ENCODE peak calls at places on chromosome 2, in six cellular contexts. D, U, R, Y, N and Z are unnamed samples. For H3K4me1, the result is how much of the 10 kb centered on the place peaks cover.

GRCh38 chr2:119449526-119449925 is 17.9 kb downstream of the TMEM37 start:
- DNase-seq in R (no peak), D (peak), N (no peak), U (no peak), Y (no peak), Z (no peak)

GRCh38 chr2:27442981-27443323 is 771 bp downstream of the KRTCAP3 start:
- DNase-seq in N (no peak), U (no peak), Y (no peak), R (no peak), D (no peak), Z (no peak)

GRCh38 chr2:184322615-184323014 is 275.7 kb upstream of the ZNF804A start:
- DNase-seq in R (no peak), N (no peak), D (no peak), Y (no peak), U (no peak), Z (no peak)

GRCh38 chr2:126953483-126953882 is 54.8 kb downstream of the TEX51 start:
- DNase-seq in D (no peak), Y (no peak), U (no peak), N (no peak), R (no peak), Z (no peak)

GRCh38 chr2:96763511-96764252 is 3.0 kb downstream of the CNNM4 start:
- DNase-seq in D (no peak), R (no peak), U (no peak), Y (peak), N (no peak), Z (no peak)

GRCh38 chr2:241817126-241817820 is 8.3 kb downstream of the NEU4 start:
- DNase-seq in R (no peak), D (no peak), Y (no peak), U (peak), N (no peak), Z (peak)

GRCh38 chr2:182818541-182819308 is 47.7 kb downstream of the FRZB start:
- DNase-seq in Y (no peak), N (no peak), D (no peak), R (no peak), U (no peak), Z (no peak)

GRCh38 chr2:170313636-170314348 is 135.8 kb downstream of the MYO3B start:
- DNase-seq in D (no peak), U (no peak), Y (no peak), R (peak), N (no peak), Z (no peak)

GRCh38 chr2:79585701-79586428 is 73.0 kb downstream of the CTNNA2 start:
- DNase-seq in N (no peak), Y (no peak), U (no peak), R (peak), D (no peak), Z (no peak)

GRCh38 chr2:234286118-234286598 is 210.7 kb downstream of the ARL4C start:
- DNase-seq in R (peak), U (no peak), D (no peak), Y (no peak), N (no peak), Z (no peak)

GRCh38 chr2:181742908-181743722 is 62.8 kb upstream of the NEUROD1 start:
- DNase-seq in Y (peak), N (no peak), R (peak), U (no peak), D (no peak), Z (no peak)

GRCh38 chr2:241858206-241859016 is at the start of gene PDCD1:
- DNase-seq in Y (no peak), D (peak), N (peak), R (no peak), U (peak), Z (peak)

GRCh38 chr2:95272781-95273180 is 1.5 kb upstream of the PROM2 start:
- DNase-seq in Y (no peak), R (no peak), D (peak), N (no peak), U (no peak), Z (no peak)

GRCh38 chr2:23385748-23386421 is 906 bp downstream of the KLHL29 start:
- DNase-seq in N (peak), R (no peak), D (no peak), Y (peak), U (no peak), Z (peak)

GRCh38 chr2:100674671-100675070 is 111.9 kb downstream of the PDCL3 start:
- DNase-seq in N (no peak), D (no peak), R (no peak), Y (no peak), U (no peak), Z (no peak)

GRCh38 chr2:191204443-191204842 is 40.8 kb upstream of the MYO1B start:
- DNase-seq in Y (no peak), N (no peak), D (no peak), R (no peak), U (no peak), Z (no peak)

GRCh38 chr2:74887445-74887951 is 53.6 kb downstream of the HK2 start:
- DNase-seq in D (no peak), Y (peak), R (peak), U (no peak), N (no peak), Z (no peak)

GRCh38 chr2:15927546-15928218 is 12.7 kb upstream of the MYCN start:
- DNase-seq in D (no peak), R (no peak), Y (peak), U (no peak), N (no peak), Z (no peak)

GRCh38 chr2:99765919-99766318 is 276.1 kb upstream of the REV1 start:
- DNase-seq in Y (no peak), R (no peak), U (no peak), N (no peak), D (no peak), Z (no peak)

GRCh38 chr2:168030862-168031624 is 216.4 kb downstream of the STK39 start:
- DNase-seq in R (peak), D (no peak), U (no peak), Y (no peak), N (no peak), Z (no peak)

GRCh38 chr2:169933124-169933711 is 106.0 kb downstream of the UBR3 start:
- DNase-seq in D (no peak), U (no peak), R (peak), Y (peak), N (no peak), Z (no peak)

GRCh38 chr2:44560352-44560751 is 198.6 kb downstream of the CAMKMT start:
- DNase-seq in D (no peak), U (no peak), N (no peak), Y (peak), R (no peak), Z (peak)

GRCh38 chr2:23065210-23065609 is 319.8 kb upstream of the KLHL29 start:
- DNase-seq in D (no peak), R (no peak), Y (no peak), U (no peak), N (no peak), Z (no peak)

GRCh38 chr2:70133521-70134348 is 46.5 kb downstream of the PCBP1 start:
- DNase-seq in N (no peak), Y (peak), R (peak), U (no peak), D (peak), Z (no peak)

GRCh38 chr2:120760446-120761135 is 24.9 kb downstream of the GLI2 start:
- DNase-seq in Y (no peak), N (peak), U (peak), R (no peak), D (peak), Z (peak)

GRCh38 chr2:211390506-211390905 is 834.1 kb downstream of the CPS1 start:
- DNase-seq in U (no peak), R (no peak), N (no peak), Y (no peak), D (no peak), Z (no peak)

GRCh38 chr2:27752551-27753237 is 18.8 kb upstream of the MRPL33 start:
- DNase-seq in R (no peak), D (no peak), U (no peak), N (no peak), Y (peak), Z (peak)

GRCh38 chr2:127406454-127406853 is 11.8 kb upstream of the PROC start:
- DNase-seq in U (no peak), N (no peak), D (no peak), R (no peak), Y (no peak), Z (no peak)

GRCh38 chr2:229287836-229288235 is 16.7 kb upstream of the PID1 start:
- DNase-seq in N (no peak), U (no peak), Y (peak), D (no peak), R (no peak), Z (no peak)

GRCh38 chr2:63861220-63861822 is 19.6 kb downstream of the UGP2 start:
- DNase-seq in Y (peak), R (peak), U (no peak), D (no peak), N (no peak), Z (peak)

GRCh38 chr2:223055140-223055539 is 3.1 kb downstream of the KCNE4 start:
- DNase-seq in D (no peak), R (peak), U (no peak), Y (peak), N (no peak), Z (no peak)

GRCh38 chr2:143705108-143705686 is 576.0 kb downstream of the ARHGAP15 start:
- DNase-seq in R (peak), N (no peak), U (no peak), Y (peak), D (no peak), Z (no peak)

GRCh38 chr2:200575957-200576356 is 9.9 kb upstream of the AOX1 start:
- DNase-seq in U (no peak), N (no peak), Y (peak), D (no peak), R (no peak), Z (no peak)

GRCh38 chr2:70006447-70006784 is 45.0 kb upstream of the ASPRV1 start:
- DNase-seq in D (no peak), U (peak), R (no peak), N (no peak), Y (no peak), Z (no peak)

GRCh38 chr2:6828299-6828584 is 37.5 kb downstream of the CMPK2 start:
- DNase-seq in U (no peak), Y (peak), R (peak), N (no peak), D (no peak), Z (no peak)

GRCh38 chr2:215618145-215618544 is 182.3 kb upstream of the FN1 start:
- DNase-seq in N (no peak), R (no peak), U (no peak), Y (peak), D (no peak), Z (no peak)

GRCh38 chr2:7502306-7502705 is 585.1 kb downstream of the RNF144A start:
- DNase-seq in N (no peak), U (no peak), R (no peak), D (no peak), Y (no peak), Z (no peak)

GRCh38 chr2:238998775-238999174 is 150.9 kb downstream of the TWIST2 start:
- DNase-seq in N (no peak), D (no peak), R (no peak), U (no peak), Y (no peak), Z (no peak)

DNA sequence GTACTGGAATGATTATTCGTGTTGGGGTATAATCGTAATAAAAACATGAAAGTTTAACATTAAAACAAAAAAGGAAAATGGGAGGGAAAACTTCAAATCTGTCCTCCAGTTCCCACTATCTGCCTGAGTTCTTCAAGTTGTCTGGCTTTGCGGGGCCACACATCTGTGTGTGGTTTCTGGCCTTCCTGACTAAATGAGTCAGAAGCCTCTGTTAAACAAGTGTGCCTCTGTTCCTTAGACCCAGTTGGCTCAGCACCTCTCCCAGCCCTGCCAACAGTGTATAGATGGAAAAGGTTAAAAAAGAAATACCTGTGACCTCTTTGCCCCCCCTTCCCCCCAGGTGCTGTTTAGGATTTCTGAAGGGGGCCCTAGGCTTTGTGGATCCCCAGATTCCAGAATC is 30.2 kb downstream of the XDH start:
- DNase-seq in N (no peak), Y (peak), R (peak), D (no peak), U (no peak), Z (no peak)
- H3K27ac ChIP-seq in N (no peak), Y (no peak), R (peak), D (no peak), U (peak), Z (no peak)

GRCh38 chr2:8550481-8550880 is 131.4 kb upstream of the ID2 start:
- DNase-seq in N (peak), U (peak), R (no peak), D (peak), Y (no peak), Z (no peak)
- H3K4me1 ChIP-seq in N (under half), U (under half), R (under half), D (under half), Y (under half), Z (under half)

DNA sequence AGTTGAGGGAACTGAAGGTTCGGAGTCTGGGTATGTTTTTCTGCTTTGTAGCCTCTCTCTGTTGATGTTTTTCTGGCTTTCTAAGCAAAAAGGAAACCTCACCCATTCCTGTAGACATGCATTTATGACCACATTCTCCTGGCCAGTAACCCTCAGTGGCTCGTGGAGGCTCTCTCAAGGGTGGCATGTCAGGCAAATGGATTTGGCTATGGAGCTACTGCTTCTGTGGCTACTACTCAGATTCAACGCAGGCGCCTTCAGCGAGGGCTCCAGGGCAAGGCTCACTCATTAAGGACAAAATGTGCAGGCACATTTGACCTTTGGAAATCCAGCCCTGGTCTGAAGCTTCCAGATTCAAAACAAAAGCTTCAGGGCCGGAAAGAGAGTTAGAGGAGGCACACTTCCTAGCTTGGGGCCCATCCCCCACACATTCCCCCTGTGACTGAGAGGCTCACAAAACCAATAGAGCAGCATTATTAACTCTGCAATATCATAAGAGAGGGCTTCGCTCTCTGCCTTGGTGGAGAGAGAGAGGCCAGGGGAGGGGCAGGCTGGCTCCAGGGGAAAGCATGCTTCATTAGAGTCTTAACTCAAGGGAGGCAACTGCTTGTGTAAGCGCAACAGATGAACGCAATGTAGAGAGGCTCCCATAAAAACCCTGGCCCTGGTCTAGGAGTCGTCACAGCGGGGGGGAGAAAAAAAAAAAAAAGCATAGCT is 22.1 kb downstream of the KLF7 start:
- DNase-seq in N (peak), Y (no peak), R (peak), D (peak), U (peak), Z (peak)
- H3K4me3 ChIP-seq in N (peak), Y (no peak), R (peak), D (no peak), U (peak), Z (peak)

DNA sequence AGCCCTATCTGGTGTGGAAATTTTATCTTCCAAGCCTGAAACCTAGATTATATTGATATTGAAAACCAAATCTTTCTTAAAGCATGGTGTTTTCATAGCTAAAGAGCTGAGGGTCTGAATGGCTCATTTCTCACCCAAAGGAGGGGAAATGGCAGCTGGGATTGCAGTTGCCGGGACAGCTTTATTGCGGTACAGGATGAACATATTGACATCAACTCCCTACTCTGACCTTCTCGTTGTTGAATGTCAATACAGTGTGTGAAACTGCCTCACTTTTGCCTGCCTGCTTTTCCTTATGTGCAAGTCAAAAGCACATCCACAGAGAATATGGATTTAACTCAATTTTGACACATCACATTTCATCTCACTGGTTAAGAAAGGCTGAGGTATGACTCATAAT is 3.6 kb upstream of the COX7A2L start:
- DNase-seq in D (no peak), R (no peak), N (no peak), Y (no peak), U (no peak), Z (no peak)
- H3K27ac ChIP-seq in D (no peak), R (no peak), N (no peak), Y (no peak), U (no peak), Z (no peak)

DNA sequence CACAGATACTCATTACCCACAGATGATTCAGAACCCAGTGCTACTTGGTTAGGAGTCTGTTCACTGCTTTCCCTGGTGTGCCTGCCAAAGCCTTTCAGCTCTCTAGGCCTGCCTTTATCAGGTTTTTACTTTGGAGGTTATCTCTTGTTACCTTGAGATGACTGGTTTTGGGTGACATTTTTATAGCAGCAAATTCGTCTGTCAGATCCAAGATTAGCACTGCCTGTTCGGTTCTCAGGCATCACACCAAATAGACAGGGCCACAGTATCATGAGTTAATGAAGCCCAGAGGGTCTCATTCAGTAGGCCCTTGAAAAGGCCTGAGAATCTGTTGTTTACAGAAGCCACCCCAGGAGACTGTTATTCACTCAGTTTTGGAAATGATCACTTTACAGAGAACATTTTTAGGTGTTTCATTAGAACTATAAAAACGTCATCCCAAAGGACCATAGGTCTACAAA is 121.2 kb downstream of the OSBPL6 start:
- DNase-seq in D (no peak), R (no peak), Y (no peak), N (no peak), U (no peak), Z (no peak)
- H3K4me1 ChIP-seq in D (under half), R (under half), Y (under half), N (under half), U (under half), Z (under half)

DNA sequence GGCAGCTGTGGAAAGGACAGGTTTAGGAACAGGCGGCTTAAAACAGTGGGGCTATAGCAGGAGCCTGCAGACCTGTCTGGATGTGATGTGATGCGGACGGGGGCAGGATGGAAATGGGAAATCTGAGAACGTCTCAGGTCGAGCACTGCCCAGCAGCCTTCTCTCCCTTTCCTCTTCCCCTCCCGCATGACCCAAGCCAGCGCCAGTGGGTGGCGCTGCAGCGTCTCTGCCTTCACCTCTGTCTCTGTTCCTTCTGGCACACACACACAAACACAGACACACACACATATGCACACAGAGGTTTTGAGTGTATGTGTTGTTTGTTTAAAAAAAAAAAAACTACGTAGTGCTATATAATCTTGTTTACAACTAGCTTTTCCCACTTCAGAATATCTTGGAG is 82.0 kb upstream of the SLC66A3 start:
- DNase-seq in N (no peak), R (no peak), Y (peak), U (no peak), D (no peak), Z (peak)
- H3K4me3 ChIP-seq in N (no peak), R (no peak), Y (no peak), U (no peak), D (no peak), Z (no peak)

DNA sequence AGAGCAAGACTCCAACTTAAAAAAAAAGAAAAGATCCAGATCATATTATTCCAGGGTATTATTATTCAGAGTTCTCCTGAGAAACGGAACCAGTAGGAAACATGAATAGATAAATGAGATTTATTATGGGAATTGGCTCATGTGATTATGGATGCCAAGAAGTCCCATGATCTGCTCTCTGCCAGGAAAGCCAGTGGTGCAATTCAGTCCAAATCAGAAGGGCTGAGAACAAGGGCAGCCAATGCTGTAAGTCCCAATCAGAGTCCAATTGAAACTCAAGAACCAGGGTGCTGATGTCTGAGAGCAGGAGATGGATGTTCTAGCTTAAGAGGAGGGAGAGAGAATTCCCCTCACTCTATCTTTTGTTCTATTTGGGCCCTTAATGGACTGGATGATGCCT is 7.8 kb downstream of the SCYGR2 start:
- DNase-seq in R (no peak), U (no peak), N (no peak), D (no peak), Y (no peak), Z (no peak)
- H3K27ac ChIP-seq in R (no peak), U (no peak), N (no peak), D (no peak), Y (no peak), Z (no peak)